ENCODE peak calls at places on chromosomes 16 and 17, in five cellular contexts. T is AG10803, A is cardiac fibroblast, K is posterior cingulate gyrus, P is GM19239. L is an unnamed sample.

GRCh38 chr17:66215529-66215911 is 13.7 kb downstream of the APOH start:
- DNase-seq in T (no peak), A (no peak), K (no peak), P (no peak), L (no peak)

GRCh38 chr17:42365136-42365535 is 23.1 kb downstream of the STAT3 start:
- DNase-seq in T (peak), A (peak), K (no peak), P (no peak), L (peak)

GRCh38 chr17:36197389-36197708 is 791 bp upstream of the CCL3L1 start:
- DNase-seq in T (no peak), A (no peak), K (no peak), P (peak), L (no peak)

GRCh38 chr17:48734328-48735056 is 5.9 kb upstream of the HOXB13 start:
- DNase-seq in T (no peak), A (no peak), K (no peak), P (no peak), L (no peak)

GRCh38 chr17:65514082-65514481 is 47.4 kb downstream of the AXIN2 start:
- DNase-seq in T (peak), A (peak), K (no peak), P (no peak), L (peak)

GRCh38 chr17:72702136-72702735 is 390.3 kb downstream of the SLC39A11 start:
- DNase-seq in T (peak), A (peak), K (peak), P (no peak), L (no peak)

GRCh38 chr16:35724551-35724950 is 2265.1 kb downstream of the TP53TG3F start:
- DNase-seq in T (no peak), A (no peak), K (no peak), P (no peak), L (no peak)

GRCh38 chr17:77441130-77441920 is 300.6 kb downstream of the SEC14L1 start:
- DNase-seq in T (no peak), A (no peak), K (peak), P (peak), L (no peak)

GRCh38 chr17:16398270-16399267 is 16.8 kb upstream of the TRPV2 start:
- DNase-seq in T (no peak), A (no peak), K (peak), P (no peak), L (no peak)

GRCh38 chr17:42266918-42267766 is 9.0 kb downstream of the STAT5B start:
- DNase-seq in T (peak), A (peak), K (no peak), P (no peak), L (peak)